ENCODE peak calls at places on chromosomes 7 and 10, in eight cellular contexts. G is cardiac muscle cell, O is IMR-90, U is astrocyte of the spinal cord, W is left ventricle myocardium inferior, D is epithelial cell of esophagus, B is kidney epithelial cell, V is foreskin fibroblast. T is an unnamed sample.

GRCh38 chr10:53434413-53434812 is 661.8 kb upstream of the MBL2 start:
- DNase-seq in W (no peak), B (no peak), V (no peak), D (no peak), U (no peak), O (no peak), G (no peak), T (no peak)

GRCh38 chr10:27600915-27601314 is 96.8 kb downstream of the RAB18 start:
- DNase-seq in V (no peak), B (no peak), G (no peak), O (no peak), U (no peak), W (no peak), D (no peak), T (no peak)

GRCh38 chr10:131437556-131438465 is 126.3 kb upstream of the TCERG1L start:
- DNase-seq in U (no peak), O (no peak), W (no peak), V (no peak), G (no peak), D (no peak), B (no peak), T (no peak)

GRCh38 chr10:66555061-66555460 is 370.8 kb upstream of the LRRTM3 start:
- DNase-seq in V (peak), B (no peak), W (no peak), U (peak), D (no peak), G (no peak), O (no peak), T (no peak)

GRCh38 chr7:86252406-86252805 is 391.3 kb upstream of the GRM3 start:
- DNase-seq in O (no peak), W (no peak), B (no peak), G (no peak), U (no peak), V (no peak), D (no peak), T (no peak)

GRCh38 chr7:29285451-29285807 is 90.9 kb downstream of the CHN2 start:
- DNase-seq in O (peak), U (peak), G (peak), D (peak), B (peak), W (no peak), V (peak), T (peak)

GRCh38 chr7:75732764-75733630 is 5.7 kb downstream of the HIP1 start:
- DNase-seq in G (peak), O (peak), D (peak), U (peak), W (no peak), V (peak), B (peak), T (no peak)

GRCh38 chr10:104297697-104298660 is 29.0 kb downstream of the GSTO2 start:
- DNase-seq in U (peak), V (peak), B (no peak), D (no peak), O (peak), W (peak), G (peak), T (no peak)

GRCh38 chr7:55514546-55515265 is 57.6 kb downstream of the VOPP1 start:
- DNase-seq in D (no peak), B (no peak), G (no peak), W (no peak), O (no peak), U (no peak), V (no peak), T (peak)

GRCh38 chr7:46454796-46455195 is 533.7 kb upstream of the IGFBP3 start:
- DNase-seq in U (peak), V (peak), W (peak), B (no peak), G (peak), O (peak), D (no peak), T (no peak)

GRCh38 chr7:125391921-125392320 is 462.3 kb upstream of the POT1 start:
- DNase-seq in D (no peak), V (no peak), W (no peak), O (no peak), U (no peak), G (no peak), B (no peak), T (no peak)

DNA sequence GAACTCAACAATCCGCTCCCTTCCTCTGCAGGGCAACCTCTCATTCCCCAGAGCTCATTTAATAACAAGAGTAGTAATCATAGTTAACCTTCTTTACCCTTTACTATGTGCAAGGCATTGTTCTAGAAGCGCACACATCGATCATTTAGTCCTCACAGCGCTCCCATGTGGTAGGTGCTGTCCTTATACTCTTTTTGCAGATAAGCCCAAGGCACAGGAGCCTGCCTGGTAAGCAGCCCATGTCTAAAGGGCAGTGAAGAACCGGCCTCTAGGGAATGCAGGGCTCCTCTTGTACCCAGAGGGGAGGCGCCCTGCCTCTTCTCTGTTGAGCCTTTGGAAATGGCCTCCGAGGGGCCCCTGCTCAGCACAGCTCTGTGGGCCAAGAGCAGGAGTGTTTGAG is 14.3 kb downstream of the CHST3 start:
- DNase-seq in G (no peak), B (no peak), V (no peak), O (no peak), D (no peak), W (no peak), U (no peak), T (no peak)
- TF ChIP-seq CTCF in G (peak), B (peak), V (no peak), O (no peak), D (no peak), W (peak), U (peak), T (no peak)

DNA sequence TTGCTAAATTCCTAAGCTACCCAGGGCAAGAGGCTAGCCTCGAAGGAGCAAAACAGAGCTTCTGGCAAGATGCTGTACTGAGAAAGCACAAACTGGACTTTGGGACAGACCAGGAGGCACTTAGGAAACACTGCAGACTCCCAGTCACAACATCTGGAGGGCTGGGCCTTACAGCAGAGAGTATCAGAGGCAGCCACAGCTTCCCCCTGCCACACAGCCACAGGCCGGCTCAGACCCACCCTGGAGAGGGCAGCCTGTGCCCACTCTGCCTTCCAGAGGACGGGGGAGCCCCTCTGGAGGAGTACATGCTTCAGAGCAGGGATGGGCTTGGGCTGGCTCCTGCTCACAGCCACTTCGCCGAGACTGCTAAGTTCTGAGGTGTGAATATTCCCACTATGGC is 17.4 kb downstream of the ESYT2 start:
- DNase-seq in U (no peak), D (no peak), V (peak), G (no peak), O (no peak), B (no peak), W (no peak), T (no peak)
- H3K4me3 ChIP-seq in U (no peak), D (no peak), V (no peak), G (no peak), O (no peak), B (no peak), W (no peak), T (no peak)

DNA sequence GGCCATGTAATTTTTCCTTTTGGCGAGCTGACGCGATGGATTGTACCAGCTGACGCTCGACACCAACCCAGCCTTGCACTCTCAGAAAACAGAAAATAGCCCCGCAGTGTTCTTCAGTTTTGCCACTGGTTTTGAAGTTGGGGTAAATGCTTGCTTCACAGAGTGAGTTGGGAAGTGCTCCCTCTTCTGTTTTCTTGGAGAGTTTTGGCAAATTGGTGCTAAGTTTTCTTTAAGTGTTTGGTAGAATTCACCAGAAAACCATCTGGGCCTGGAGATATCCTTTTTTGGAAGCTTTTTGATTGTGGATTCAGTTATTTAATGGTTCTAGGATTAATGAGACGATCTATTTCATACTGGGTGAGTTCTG is 252.8 kb downstream of the ELFN1 start:
- DNase-seq in D (no peak), V (peak), U (no peak), B (no peak), W (no peak), G (no peak), O (no peak), T (no peak)
- TF ChIP-seq CTCF in D (no peak), V (peak), U (no peak), B (no peak), W (no peak), G (peak), O (peak), T (no peak)

GRCh38 chr7:142813262-142813661 is 41.6 kb upstream of the EPHB6 start:
- DNase-seq in G (peak), U (peak), B (no peak), D (peak), W (no peak), V (peak), O (peak), T (no peak)

GRCh38 chr7:142815099-142815498 is 39.8 kb upstream of the EPHB6 start:
- DNase-seq in O (no peak), V (no peak), G (no peak), D (no peak), W (no peak), B (no peak), U (no peak), T (no peak)

GRCh38 chr7:142813699-142814098 is 41.2 kb upstream of the EPHB6 start:
- DNase-seq in B (no peak), V (no peak), W (no peak), U (no peak), G (no peak), O (no peak), D (no peak), T (no peak)

GRCh38 chr7:142811154-142811737 is 40.5 kb downstream of the PRSS2 start:
- DNase-seq in D (peak), B (no peak), G (peak), U (peak), O (peak), W (no peak), V (peak), T (peak)

GRCh38 chr7:142812437-142813215 is 41.9 kb downstream of the PRSS2 start:
- DNase-seq in V (no peak), B (no peak), W (no peak), G (no peak), D (no peak), U (no peak), O (no peak), T (peak)
- H3K4me3 ChIP-seq in V (no peak), B (no peak), W (no peak), G (no peak), D (no peak), U (no peak), O (no peak), T (no peak)

GRCh38 chr7:128794436-128794835 is 2.7 kb downstream of the CCDC136 start:
- DNase-seq in G (no peak), B (no peak), W (no peak), D (no peak), V (no peak), U (no peak), O (no peak), T (no peak)

GRCh38 chr7:128793184-128793552 is 1.4 kb downstream of the CCDC136 start:
- DNase-seq in G (no peak), D (no peak), W (no peak), U (no peak), V (no peak), B (no peak), O (no peak), T (no peak)

GRCh38 chr7:128795129-128795528 is 3.4 kb downstream of the CCDC136 start:
- DNase-seq in W (no peak), O (no peak), B (no peak), V (no peak), U (no peak), G (no peak), D (no peak), T (no peak)

GRCh38 chr7:128792471-128793183 is 859 bp downstream of the CCDC136 start:
- DNase-seq in U (no peak), W (peak), D (no peak), G (no peak), O (no peak), B (no peak), V (no peak), T (no peak)

DNA sequence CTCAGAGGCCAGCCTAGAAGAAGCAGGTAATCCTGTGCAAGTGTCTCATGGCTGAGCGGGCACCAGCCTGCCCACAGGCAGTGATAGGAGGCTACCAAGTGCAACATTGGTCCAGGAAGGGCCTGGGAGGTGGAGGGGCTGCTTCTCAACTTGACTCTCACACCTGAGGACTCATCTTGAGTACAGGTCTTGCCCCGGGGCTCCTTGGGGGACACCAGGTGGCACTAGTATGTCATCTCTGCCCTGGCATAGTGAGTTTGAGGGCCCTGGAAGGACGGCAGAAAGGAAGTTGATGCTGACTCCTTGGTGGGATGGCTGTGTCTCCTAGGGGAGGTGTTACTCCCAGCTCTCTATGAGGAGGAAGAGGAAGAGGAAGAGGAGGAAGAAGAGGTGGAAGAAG is 2.3 kb downstream of the CCDC136 start:
- DNase-seq in O (no peak), V (no peak), G (no peak), B (no peak), U (no peak), D (peak), W (no peak), T (peak)
- TF ChIP-seq CTCF in O (no peak), V (no peak), G (no peak), B (peak), U (no peak), D (peak), W (peak), T (peak)

GRCh38 chr7:103809229-103809994 is 180.0 kb downstream of the RELN start:
- DNase-seq in U (no peak), W (no peak), G (no peak), D (no peak), V (no peak), O (no peak), B (no peak), T (no peak)

GRCh38 chr7:103810112-103810744 is 179.2 kb downstream of the RELN start:
- DNase-seq in B (peak), U (no peak), O (no peak), V (no peak), G (no peak), W (no peak), D (no peak), T (no peak)

GRCh38 chr7:103813970-103814369 is 175.5 kb downstream of the RELN start:
- DNase-seq in O (no peak), D (no peak), G (no peak), B (no peak), V (no peak), W (no peak), U (no peak), T (no peak)

GRCh38 chr7:103811315-103811714 is 178.1 kb downstream of the RELN start:
- DNase-seq in D (no peak), O (no peak), G (no peak), W (no peak), B (no peak), U (no peak), V (no peak), T (no peak)

GRCh38 chr7:103811997-103812396 is 177.5 kb downstream of the RELN start:
- DNase-seq in G (no peak), O (no peak), D (peak), B (no peak), V (no peak), U (no peak), W (no peak), T (peak)
- H3K4me3 ChIP-seq in G (no peak), O (no peak), D (no peak), B (no peak), V (no peak), U (no peak), W (no peak), T (no peak)

GRCh38 chr10:80167471-80167870 is 34.9 kb downstream of the PLAC9 start:
- DNase-seq in O (no peak), V (no peak), G (no peak), W (no peak), B (no peak), D (no peak), U (no peak), T (no peak)

GRCh38 chr10:80168111-80168511 is 35.6 kb downstream of the PLAC9 start:
- DNase-seq in G (no peak), D (no peak), V (no peak), W (no peak), B (no peak), U (no peak), O (no peak), T (no peak)

GRCh38 chr10:80170641-80171040 is 34.7 kb downstream of the ANXA11 start:
- DNase-seq in V (no peak), D (no peak), W (no peak), G (no peak), O (no peak), U (no peak), B (no peak), T (no peak)

GRCh38 chr10:80170026-80170425 is 35.3 kb downstream of the ANXA11 start:
- DNase-seq in G (no peak), B (no peak), W (no peak), V (no peak), O (no peak), D (no peak), U (no peak), T (no peak)

DNA sequence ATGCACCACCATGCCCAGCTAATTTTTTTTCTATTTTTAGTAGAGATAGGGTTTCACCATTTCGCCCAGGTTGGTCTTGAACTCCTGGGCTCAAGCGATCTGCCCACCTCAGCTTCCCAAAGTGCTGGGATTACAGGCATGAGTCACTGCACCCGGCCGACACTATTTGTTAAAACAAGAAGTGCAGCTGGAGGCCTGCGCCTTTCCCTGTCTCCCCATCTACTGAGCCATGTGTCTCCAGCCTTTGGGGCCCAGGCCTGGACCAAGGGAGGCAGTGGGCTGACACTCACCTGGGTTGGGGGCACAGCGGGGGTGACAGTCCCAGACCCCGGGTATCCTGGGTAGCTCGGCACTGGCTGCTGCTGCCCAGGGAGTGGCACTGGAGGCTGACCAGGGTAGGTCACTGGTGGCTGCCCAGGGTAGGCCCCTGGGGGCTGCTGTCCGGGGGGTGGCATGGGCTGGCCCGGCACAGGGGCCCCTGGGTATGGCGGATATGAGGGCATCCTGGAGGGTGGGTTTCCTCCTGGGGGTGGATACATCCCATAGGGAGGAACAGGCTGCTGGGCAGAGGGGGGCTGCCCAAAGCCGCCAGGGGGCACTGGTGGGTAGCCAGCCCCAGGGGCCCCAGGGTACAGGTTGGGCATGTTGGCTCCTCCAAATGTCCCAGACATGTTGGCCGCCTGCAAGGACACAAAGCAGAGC is 36.3 kb downstream of the PLAC9 start:
- DNase-seq in U (no peak), V (no peak), B (no peak), O (peak), W (no peak), D (no peak), G (no peak), T (peak)
- TF ChIP-seq CTCF in U (peak), V (peak), B (no peak), O (no peak), W (peak), D (no peak), G (peak), T (peak)